ENCODE peak calls at places on chromosomes 1 and 21, in eight cellular contexts. H, R, Y, B, U, F, G and K are unnamed samples.

GRCh38 chr1:164743991-164744390 is 185.0 kb downstream of the PBX1 start:
- DNase-seq in Y (no peak), B (no peak), R (no peak), F (no peak), H (no peak), G (no peak), U (no peak), K (no peak)

GRCh38 chr1:152513081-152513480 is 1.2 kb upstream of the CRCT1 start:
- DNase-seq in R (no peak), F (peak; percentile 66), H (no peak), Y (no peak), B (no peak), G (no peak), U (no peak), K (no peak)

GRCh38 chr1:71014110-71014509 is 33.5 kb downstream of the PTGER3 start:
- DNase-seq in B (no peak), G (no peak), R (no peak), H (no peak), Y (no peak), U (no peak), F (no peak), K (no peak)

GRCh38 chr21:15221799-15222386 is 157.1 kb upstream of the NRIP1 start:
- DNase-seq in U (peak; percentile 10), B (peak; percentile 82), F (peak; percentile 97), Y (peak; percentile 99), H (no peak), R (peak; percentile 81), G (peak; percentile 18), K (peak; percentile 35)

GRCh38 chr1:206786212-206786886 is 14.1 kb upstream of the IL10 start:
- DNase-seq in F (no peak), Y (no peak), G (no peak), B (no peak), U (no peak), R (no peak), H (no peak), K (peak; percentile 82)

GRCh38 chr1:55640708-55641473 is 425.7 kb upstream of the USP24 start:
- DNase-seq in B (no peak), G (peak; percentile 48), H (peak; percentile 57), U (peak; percentile 54), F (peak; percentile 26), R (peak; percentile 54), Y (peak; percentile 55), K (peak; percentile 64)

GRCh38 chr1:1911390-1912041 is 3.5 kb upstream of the CALML6 start:
- DNase-seq in U (peak; percentile 5), R (no peak), B (no peak), H (no peak), Y (no peak), G (no peak), F (no peak), K (no peak)

GRCh38 chr1:181394766-181395165 is 88.6 kb upstream of the CACNA1E start:
- DNase-seq in U (no peak), Y (no peak), B (no peak), R (no peak), G (no peak), F (no peak), H (no peak), K (no peak)

GRCh38 chr1:59428828-59429227 is 131.9 kb downstream of the FGGY start:
- DNase-seq in H (no peak), Y (no peak), U (peak; percentile 45), B (no peak), F (no peak), G (no peak), R (no peak), K (no peak)

GRCh38 chr1:10939654-10940450 is 72.6 kb upstream of the TARDBP start:
- DNase-seq in B (no peak), U (peak; percentile 31), R (no peak), F (no peak), H (peak; percentile 49), Y (no peak), G (peak; percentile 78), K (peak; percentile 88)

GRCh38 chr1:76231320-76231719 is 156.8 kb downstream of the ST6GALNAC3 start:
- DNase-seq in F (no peak), Y (no peak), R (no peak), G (no peak), H (no peak), B (no peak), U (no peak), K (no peak)

GRCh38 chr1:207698822-207699483 is 52.9 kb upstream of the CD46 start:
- DNase-seq in R (no peak), U (peak; percentile 42), G (peak; percentile 58), Y (peak; percentile 55), B (peak; percentile 85), F (peak; percentile 71), H (peak; percentile 24), K (peak; percentile 47)

GRCh38 chr1:72129869-72130268 is 152.5 kb downstream of the NEGR1 start:
- DNase-seq in Y (no peak), H (no peak), U (no peak), F (no peak), G (no peak), B (no peak), R (no peak), K (no peak)

GRCh38 chr1:221419513-221420088 is 322.3 kb downstream of the DUSP10 start:
- DNase-seq in H (no peak), F (peak; percentile 97), Y (peak; percentile 96), G (no peak), R (no peak), U (no peak), B (no peak), K (no peak)

GRCh38 chr1:236416165-236416564 is 22.1 kb downstream of the EDARADD start:
- DNase-seq in F (no peak), G (no peak), B (no peak), H (no peak), U (no peak), R (no peak), Y (no peak), K (no peak)

GRCh38 chr21:14482165-14482564 is 64.0 kb downstream of the SAMSN1 start:
- DNase-seq in U (no peak), G (peak; percentile 78), R (no peak), Y (no peak), B (no peak), H (no peak), F (no peak), K (peak; percentile 52)

DNA sequence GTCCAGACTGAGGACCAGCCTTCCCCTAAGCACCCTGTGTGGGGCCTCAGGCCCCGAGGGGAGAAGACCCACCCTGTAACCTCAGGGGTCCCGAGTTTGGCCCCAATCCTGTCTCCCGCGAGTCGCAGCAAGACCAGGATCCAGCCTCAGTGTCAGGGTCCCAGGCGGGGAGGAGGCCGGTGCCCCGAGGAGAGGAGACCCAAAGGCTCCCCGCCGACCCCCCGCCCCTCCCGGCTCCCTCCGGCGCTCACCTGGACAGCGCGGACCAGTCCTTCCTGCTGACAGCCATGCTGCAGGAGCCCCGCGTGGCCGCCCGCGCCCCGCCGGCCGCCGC is at the start of gene LAD1:
- DNase-seq in R (no peak), F (no peak), Y (no peak), G (no peak), U (no peak), B (no peak), H (no peak), K (no peak)
- H3K4me3 ChIP-seq in R (peak within 1 kb of the TSS; percentile 58), F (peak within 1 kb of the TSS; percentile 97), Y (no peak within 1 kb of the TSS), G (no peak within 1 kb of the TSS), U (peak within 1 kb of the TSS; percentile 49), B (peak within 1 kb of the TSS; percentile 81), H (no peak within 1 kb of the TSS), K (no peak within 1 kb of the TSS)

GRCh38 chr1:109239580-109240068 is 9.7 kb upstream of the CELSR2 start:
- DNase-seq in U (no peak), H (peak; percentile 55), Y (peak; percentile 38), F (peak; percentile 87), B (peak; percentile 92), G (peak; percentile 52), R (no peak), K (peak; percentile 51)
- TF ChIP-seq CTCF in U (peak; percentile 51), H (peak; percentile 53), Y (peak; percentile 64), F (peak; percentile 76), B (peak; percentile 81), G (peak; percentile 53), R (peak; percentile 31), K (peak; percentile 46)

GRCh38 chr1:161177112-161177935 is at the start of gene B4GALT3:
- DNase-seq in U (peak; percentile 94), F (peak; percentile 83), B (peak; percentile 92), H (peak; percentile 99), R (peak; percentile 94), Y (peak; percentile 78), G (peak; percentile 92), K (peak; percentile 90)

GRCh38 chr1:161176468-161177111 is 717 bp downstream of the B4GALT3 start:
- DNase-seq in Y (no peak), B (no peak), R (no peak), G (no peak), F (no peak), U (no peak), H (no peak), K (no peak)

GRCh38 chr1:161179698-161180097 is 2.4 kb upstream of the B4GALT3 start:
- DNase-seq in U (no peak), H (no peak), B (no peak), R (no peak), G (no peak), F (peak; percentile 71), Y (no peak), K (no peak)

GRCh38 chr1:161175771-161176453 is 1.4 kb downstream of the B4GALT3 start:
- DNase-seq in F (no peak), R (peak; percentile 40), B (no peak), H (no peak), Y (no peak), U (no peak), G (no peak), K (peak; percentile 69)

GRCh38 chr1:161177936-161178244 is 583 bp upstream of the B4GALT3 start:
- DNase-seq in B (no peak), Y (no peak), F (no peak), U (no peak), G (no peak), H (no peak), R (no peak), K (no peak)
- H3K4me3 ChIP-seq in B (peak overlapping the region; percentile 99), Y (peak overlapping the region; percentile 96), F (peak overlapping the region; percentile 95), U (peak overlapping the region; percentile 67), G (peak overlapping the region; percentile 94), H (peak overlapping the region; percentile 73), R (no peak overlapping the region), K (peak overlapping the region; percentile 74)

DNA sequence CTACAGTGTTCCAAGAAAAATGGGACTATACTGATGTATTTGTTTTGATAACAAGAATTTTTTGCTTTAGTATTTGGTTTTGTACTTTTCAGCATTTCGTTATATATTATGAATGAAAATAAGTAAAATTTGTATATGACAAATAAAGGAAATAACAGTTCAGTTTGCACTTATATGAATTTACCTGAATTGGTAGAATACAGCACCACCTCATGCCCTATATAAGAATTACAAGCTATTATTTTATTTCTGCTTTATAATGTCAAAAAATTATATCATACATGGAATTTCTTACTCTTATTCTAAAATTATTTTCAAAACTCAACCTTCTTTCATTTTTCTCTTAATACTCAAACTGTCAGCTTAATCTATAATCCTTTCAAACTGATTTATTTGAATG is 14.6 kb downstream of the EFCAB7 start:
- DNase-seq in H (peak; percentile 7), Y (peak; percentile 27), F (peak; percentile 35), G (peak; percentile 7), B (peak; percentile 11), U (no peak), R (no peak), K (no peak)
- TF ChIP-seq CTCF in H (peak; percentile 70), Y (peak; percentile 50), F (peak; percentile 29), G (no peak), B (peak; percentile 65), U (peak; percentile 33), R (peak; percentile 41), K (no peak)